ENCODE peak calls at places on chromosomes 11 and 22, in nine cellular contexts. W is stomach; O is fibroblast of the conjunctiva; F is endothelial cell; H is OCI-M1; T is neural progenitor cell; B is epithelial cell of proximal tubule; L is substantia nigra; Q is stimulated activated naive B cell treated with anti-CD40 and anti-IgM and Interleukin-4, amounts not matched to agents 10 μg/mL and 1 μg/mL and 100 μg/mL, for 72 hours. V is an unnamed sample.

GRCh38 chr22:30246962-30247376 is 410 bp upstream of the LIF start:
- DNase-seq in O (no peak), T (no peak), H (peak), L (no peak), Q (no peak), F (no peak), B (no peak), W (no peak), V (no peak)

GRCh38 chr22:29569011-29569678 is 11.8 kb downstream of the NIPSNAP1 start:
- DNase-seq in L (no peak), H (peak), T (no peak), W (no peak), B (no peak), O (no peak), F (no peak), Q (no peak), V (no peak)

GRCh38 chr22:50144005-50144614 is 26.4 kb upstream of the PANX2 start:
- DNase-seq in L (no peak), H (peak), T (no peak), W (no peak), F (no peak), B (no peak), O (no peak), Q (no peak), V (no peak)

GRCh38 chr11:117523680-117524079 is 196.0 kb downstream of the CEP164 start:
- DNase-seq in H (peak), B (no peak), O (no peak), F (no peak), Q (no peak), T (no peak), L (no peak), W (no peak), V (no peak)

GRCh38 chr11:107713009-107713408 is 1.2 kb upstream of the SLN start:
- DNase-seq in B (no peak), O (no peak), W (no peak), Q (no peak), T (no peak), H (peak), F (no peak), L (no peak), V (no peak)

GRCh38 chr11:86196924-86197323 is 47.6 kb upstream of the EED start:
- DNase-seq in H (peak), B (no peak), L (no peak), F (no peak), T (no peak), Q (no peak), W (no peak), O (no peak), V (no peak)

GRCh38 chr11:123564225-123564624 is 90.2 kb downstream of the SCN3B start:
- DNase-seq in F (no peak), O (no peak), B (no peak), T (no peak), Q (no peak), L (no peak), W (no peak), H (no peak), V (no peak)

GRCh38 chr11:64923944-64924909 is at the start of gene PPP2R5B:
- DNase-seq in T (peak), L (peak), F (peak), O (peak), Q (peak), H (peak), W (peak), B (no peak), V (peak)

GRCh38 chr22:42078469-42079318 is 806 bp upstream of the SMDT1 start:
- DNase-seq in T (no peak), Q (no peak), F (no peak), L (no peak), W (no peak), O (no peak), B (no peak), H (no peak), V (no peak)

GRCh38 chr11:2375341-2375853 is 1.7 kb upstream of the CD81 start:
- DNase-seq in L (no peak), O (no peak), F (no peak), T (no peak), H (no peak), W (no peak), Q (no peak), B (no peak), V (no peak)

GRCh38 chr11:15839061-15839460 is 517.3 kb downstream of the SOX6 start:
- DNase-seq in O (no peak), T (no peak), Q (no peak), B (no peak), W (no peak), L (no peak), F (no peak), H (no peak), V (no peak)

GRCh38 chr22:46087816-46088277 is 62.5 kb upstream of the PPARA start:
- DNase-seq in O (peak), W (peak), L (peak), B (no peak), Q (no peak), H (no peak), F (no peak), T (peak), V (peak)

GRCh38 chr22:22687638-22688500 is 43.5 kb downstream of the GGTLC2 start:
- DNase-seq in O (peak), L (no peak), Q (no peak), F (peak), W (peak), B (no peak), H (peak), T (peak), V (peak)

GRCh38 chr11:40508307-40508706 is 951.1 kb downstream of the LRRC4C start:
- DNase-seq in O (no peak), W (no peak), B (no peak), H (no peak), F (no peak), T (no peak), L (no peak), Q (no peak), V (no peak)

GRCh38 chr11:12922980-12923507 is 86.1 kb upstream of the RASSF10 start:
- DNase-seq in W (no peak), F (no peak), B (no peak), L (no peak), Q (no peak), O (no peak), T (no peak), H (no peak), V (no peak)

GRCh38 chr11:62545437-62546243 is 966 bp downstream of the AHNAK start:
- DNase-seq in Q (no peak), L (peak), B (no peak), H (peak), F (peak), O (peak), W (peak), T (peak), V (peak)

GRCh38 chr11:67384851-67385366 is 6.9 kb upstream of the RAD9A start:
- DNase-seq in W (no peak), T (no peak), L (no peak), O (no peak), H (no peak), F (no peak), Q (no peak), B (peak), V (no peak)

GRCh38 chr22:22364207-22364606 is 119.6 kb downstream of the VPREB1 start:
- DNase-seq in W (no peak), B (no peak), H (no peak), Q (no peak), O (no peak), L (no peak), T (no peak), F (no peak), V (no peak)

GRCh38 chr22:46245515-46245914 is 4.6 kb downstream of the CDPF1 start:
- DNase-seq in F (no peak), T (no peak), W (no peak), H (no peak), Q (no peak), B (no peak), L (no peak), O (no peak), V (no peak)

GRCh38 chr11:129416080-129416820 is 40.6 kb downstream of the BARX2 start:
- DNase-seq in T (no peak), B (no peak), F (no peak), H (no peak), L (no peak), O (no peak), W (no peak), Q (no peak), V (no peak)

GRCh38 chr22:44891293-44891747 is 118.5 kb downstream of the PHF21B start:
- DNase-seq in Q (no peak), H (no peak), W (no peak), B (no peak), L (no peak), O (no peak), F (no peak), T (no peak), V (no peak)

GRCh38 chr11:114880458-114880857 is 202.1 kb downstream of the NXPE2 start:
- DNase-seq in Q (no peak), L (no peak), B (no peak), F (no peak), W (no peak), O (no peak), H (no peak), T (no peak), V (no peak)

GRCh38 chr11:129317564-129317963 is 58.1 kb upstream of the BARX2 start:
- DNase-seq in B (no peak), H (no peak), L (no peak), W (no peak), F (no peak), O (no peak), T (no peak), Q (no peak), V (no peak)

GRCh38 chr11:93784935-93785360 is 866 bp downstream of the MED17 start:
- DNase-seq in T (peak), B (no peak), H (no peak), Q (no peak), F (no peak), W (no peak), O (no peak), L (no peak), V (no peak)

GRCh38 chr11:34324466-34324865 is 33.3 kb downstream of the ABTB2 start:
- DNase-seq in W (no peak), B (no peak), T (no peak), L (no peak), H (no peak), Q (no peak), O (no peak), F (no peak), V (no peak)

GRCh38 chr22:37560682-37561208 is 465 bp downstream of the CDC42EP1 start:
- DNase-seq in T (peak), B (no peak), F (peak), W (no peak), O (no peak), Q (no peak), H (no peak), L (no peak), V (no peak)